ENCODE peak calls at places on chromosomes 11 and 22, in five cellular contexts. X, P, Y, S and V are unnamed samples.

GRCh38 chr22:47374273-47374771 is 611.9 kb downstream of the TBC1D22A start:
- DNase-seq in Y (no peak), X (no peak), P (no peak), S (no peak), V (no peak)

GRCh38 chr11:12246169-12246568 is 131.2 kb upstream of the PARVA start:
- DNase-seq in X (no peak), P (no peak), S (no peak), Y (no peak), V (no peak)

GRCh38 chr11:39461065-39461464 is 1998.4 kb downstream of the LRRC4C start:
- DNase-seq in S (no peak), Y (no peak), X (no peak), P (no peak), V (no peak)

GRCh38 chr11:17386331-17387084 is 2.0 kb downstream of the KCNJ11 start:
- DNase-seq in Y (peak), S (peak), X (peak), P (peak), V (peak)

GRCh38 chr11:1150769-1151365 is 6.9 kb upstream of the MUC5AC start:
- DNase-seq in S (no peak), X (no peak), Y (peak), P (no peak), V (no peak)

GRCh38 chr11:17601206-17602075 is 54.4 kb downstream of the OTOG start:
- DNase-seq in P (peak), X (no peak), Y (no peak), S (peak), V (peak)

GRCh38 chr11:57644748-57645715 is 4.7 kb downstream of the YPEL4 start:
- DNase-seq in P (peak), X (peak), S (peak), Y (peak), V (peak)

GRCh38 chr22:27997538-27997937 is 78.5 kb upstream of the PITPNB start:
- DNase-seq in S (no peak), P (no peak), Y (peak), X (no peak), V (no peak)

GRCh38 chr11:96122601-96123044 is 198.7 kb upstream of the MTMR2 start:
- DNase-seq in P (no peak), Y (peak), X (no peak), S (no peak), V (no peak)

GRCh38 chr22:32720924-32721323 is 80.6 kb upstream of the TIMP3 start:
- DNase-seq in X (no peak), Y (peak), P (no peak), S (no peak), V (no peak)

GRCh38 chr22:40054486-40054885 is 59.7 kb downstream of the FAM83F start:
- DNase-seq in Y (no peak), S (no peak), P (no peak), X (no peak), V (no peak)

GRCh38 chr11:5690736-5691135 is 1.1 kb downstream of the TRIM22 start:
- DNase-seq in X (no peak), Y (peak), P (no peak), S (no peak), V (no peak)

GRCh38 chr11:95577716-95578460 is 211.7 kb downstream of the FAM76B start:
- DNase-seq in Y (peak), P (no peak), X (no peak), S (no peak), V (peak)

GRCh38 chr22:29479417-29480261 is at the start of gene NEFH:
- DNase-seq in S (no peak), Y (no peak), P (peak), X (no peak), V (no peak)

GRCh38 chr11:119065369-119065768 is 2.2 kb upstream of the VPS11 start:
- DNase-seq in S (no peak), X (peak), Y (peak), P (peak), V (peak)

DNA sequence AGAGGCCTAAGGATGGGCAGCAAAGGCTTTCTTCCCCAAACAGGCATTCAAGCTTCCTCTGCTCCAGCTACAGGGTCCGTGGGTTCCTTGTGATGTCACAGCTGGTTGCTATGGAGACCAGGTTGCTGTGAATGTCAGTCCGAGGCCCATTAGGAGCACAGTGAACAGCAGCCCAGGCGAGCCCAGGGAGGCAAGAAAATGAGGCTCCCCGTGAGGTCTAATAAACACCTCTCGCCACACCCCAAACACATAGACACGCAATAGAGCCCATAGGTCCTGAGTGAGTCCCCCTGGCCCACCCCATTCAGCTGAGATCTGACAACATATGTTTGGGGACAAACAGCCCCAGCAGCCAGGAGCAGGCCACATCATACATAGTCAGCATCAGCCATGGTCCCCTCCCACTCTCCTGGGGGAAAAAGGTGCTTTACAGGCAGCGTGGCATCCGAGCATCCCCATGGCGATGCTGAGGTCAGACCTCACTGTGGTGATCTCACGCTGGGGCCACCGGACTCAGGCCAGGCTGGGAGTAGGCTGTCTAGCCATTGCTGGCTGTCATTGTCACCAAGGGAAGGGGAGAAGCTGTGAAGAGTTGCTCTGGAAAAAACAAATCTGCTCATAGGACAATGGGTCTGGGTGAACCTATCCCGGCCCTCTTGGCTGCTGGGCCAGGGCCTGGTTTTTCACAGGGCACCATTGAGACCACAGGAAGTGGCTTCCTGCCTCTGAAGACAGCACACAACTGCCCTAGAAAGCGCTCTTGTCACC is 23.1 kb upstream of the TP53I11 start:
- DNase-seq in X (no peak), S (no peak), Y (no peak), P (peak), V (peak)
- TF ChIP-seq CTCF in X (no peak), S (no peak), Y (no peak), P (no peak), V (no peak)

GRCh38 chr11:110463153-110463552 is 33.4 kb downstream of the FDX1 start:
- DNase-seq in P (peak), X (no peak), Y (peak), S (peak), V (peak)
- TF ChIP-seq CTCF in P (peak), X (peak), Y (peak), S (peak), V (peak)

DNA sequence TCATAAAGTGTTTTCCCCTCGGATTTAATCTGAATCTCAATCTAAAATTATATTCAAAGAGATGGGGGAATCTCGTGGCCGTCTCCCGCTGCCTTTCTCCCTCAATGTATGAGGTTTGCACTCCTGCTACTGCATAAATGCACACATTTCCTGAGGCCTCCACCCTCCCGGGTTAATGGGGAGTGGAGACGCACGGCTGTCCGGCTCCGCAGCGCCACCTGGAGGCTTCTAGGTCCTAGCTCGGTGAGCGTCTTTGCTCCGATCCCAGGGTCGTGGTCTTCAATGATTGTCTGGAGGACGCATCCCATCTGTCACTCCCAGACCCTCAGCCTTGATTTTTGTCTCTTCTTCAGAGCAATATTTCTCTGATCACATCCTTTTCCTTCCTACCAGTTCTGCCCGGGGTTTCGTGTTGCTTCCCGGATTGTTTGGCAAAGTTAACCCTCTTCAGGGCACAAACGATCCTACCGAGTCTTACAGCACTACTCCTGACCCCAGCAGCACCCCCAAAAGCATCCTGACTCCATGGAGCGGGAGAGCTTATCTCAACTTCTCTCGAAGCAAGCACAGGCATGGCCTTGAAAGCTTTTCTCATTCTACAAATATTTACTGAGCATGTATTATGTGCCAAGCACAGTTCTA is at the start of gene LMO1:
- DNase-seq in Y (peak), X (peak), P (peak), S (peak), V (peak)
- TF ChIP-seq CTCF in Y (peak), X (peak), P (peak), S (peak), V (peak)

GRCh38 chr11:35275808-35276170 is 136.8 kb downstream of the CD44 start:
- DNase-seq in S (no peak), X (no peak), Y (no peak), P (no peak), V (no peak)

GRCh38 chr11:35277827-35278226 is 138.9 kb downstream of the CD44 start:
- DNase-seq in X (no peak), P (no peak), Y (no peak), S (no peak), V (no peak)

GRCh38 chr11:35272391-35272821 is 133.4 kb downstream of the CD44 start:
- DNase-seq in S (no peak), X (peak), P (no peak), Y (no peak), V (peak)

GRCh38 chr11:35276396-35276795 is 137.4 kb downstream of the CD44 start:
- DNase-seq in S (peak), X (no peak), Y (peak), P (no peak), V (peak)

DNA sequence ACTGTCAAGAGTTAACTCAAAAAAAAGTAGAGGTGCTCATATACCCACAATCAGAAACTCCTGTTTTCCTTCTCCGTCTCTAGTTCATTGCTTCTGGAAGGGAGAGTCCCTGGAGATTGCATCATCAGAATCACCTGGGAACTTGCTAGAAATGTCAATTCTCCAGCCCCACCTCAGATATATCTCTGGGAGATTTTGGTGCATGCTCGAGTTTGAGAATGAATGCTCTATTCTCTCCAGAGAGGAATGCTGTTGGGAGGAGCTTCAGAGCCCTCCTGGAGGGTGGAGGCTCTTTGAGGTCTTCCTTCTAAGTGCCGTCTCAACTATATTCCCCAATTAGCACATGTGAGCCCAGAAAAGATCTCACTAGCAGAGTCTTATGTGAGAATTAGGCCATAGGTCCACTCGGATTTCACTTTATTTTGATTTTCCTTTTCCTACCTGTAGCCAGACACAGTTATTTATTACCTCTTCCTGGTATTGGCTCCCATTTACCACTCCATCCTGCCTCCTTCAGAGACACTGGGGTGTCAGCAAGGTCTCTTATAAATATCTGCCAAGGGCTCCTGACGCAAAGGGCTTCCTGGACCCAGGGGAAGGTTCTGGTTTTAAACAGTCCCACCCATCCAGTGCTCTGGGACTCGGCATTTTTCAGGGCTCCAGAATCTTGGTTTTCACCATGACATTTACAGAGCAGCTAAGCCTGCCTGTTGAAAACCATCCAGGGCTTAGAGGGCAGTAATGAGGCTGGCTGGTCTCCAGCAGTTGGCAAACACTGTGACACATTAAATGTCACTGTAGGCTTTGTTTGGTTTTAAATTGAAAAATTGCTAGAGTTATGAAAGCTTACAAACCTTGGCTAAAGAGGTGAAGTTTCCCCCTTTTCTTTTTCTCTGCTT is 136.2 kb downstream of the CD44 start:
- DNase-seq in Y (no peak), X (no peak), P (peak), S (peak), V (peak)
- TF ChIP-seq CTCF in Y (no peak), X (no peak), P (no peak), S (no peak), V (no peak)

GRCh38 chr11:125112235-125112604 is 794 bp upstream of the TMEM218 start:
- DNase-seq in P (no peak), S (no peak), X (no peak), Y (no peak), V (no peak)

GRCh38 chr11:125110506-125110905 is 920 bp downstream of the TMEM218 start:
- DNase-seq in P (peak), X (no peak), Y (no peak), S (no peak), V (peak)

GRCh38 chr11:125114518-125114917 is 3.1 kb upstream of the TMEM218 start:
- DNase-seq in P (peak), X (no peak), Y (no peak), S (no peak), V (peak)

GRCh38 chr11:125110996-125111340 is 458 bp downstream of the TMEM218 start:
- DNase-seq in X (no peak), S (no peak), Y (no peak), P (peak), V (peak)

GRCh38 chr11:125111341-125112234 is at the start of gene TMEM218:
- DNase-seq in P (peak), X (peak), Y (peak), S (peak), V (peak)
- TF ChIP-seq CTCF in P (no peak), X (no peak), Y (no peak), S (no peak), V (no peak)